ENCODE peak calls at places on chromosomes 12 and 14, in four cellular contexts. W is left ventricle myocardium inferior, G is tibial artery, I is fibroblast of lung. A is an unnamed sample. For H3K4me1 and H3K27me3, the result is how much of the 10 kb centered on the place peaks cover.

GRCh38 chr12:90979936-90980335 is 24.8 kb downstream of the EPYC start:
- DNase-seq in I (peak), W (no peak), G (no peak), A (no peak)

GRCh38 chr12:1093166-1093751 is 102.2 kb downstream of the ERC1 start:
- DNase-seq in W (no peak), G (no peak), I (peak), A (no peak)

GRCh38 chr12:105418232-105418631 is 87.7 kb downstream of the C12orf75 start:
- DNase-seq in I (peak), W (no peak), G (no peak), A (peak)

GRCh38 chr12:8648598-8649205 is 13.9 kb downstream of the MFAP5 start:
- DNase-seq in W (no peak), G (no peak), I (no peak), A (no peak)

GRCh38 chr14:64800000-64800399 is 79.7 kb downstream of the SPTB start:
- DNase-seq in W (peak), I (peak), G (no peak), A (no peak)

GRCh38 chr12:14367097-14367661 is 1.7 kb downstream of the ATF7IP start:
- DNase-seq in W (no peak), I (peak), G (no peak), A (peak)

GRCh38 chr12:20438307-20438779 is 70.0 kb downstream of the PDE3A start:
- DNase-seq in I (peak), G (no peak), W (no peak), A (no peak)

GRCh38 chr12:46915082-46915481 is 89.3 kb upstream of the SLC38A4 start:
- DNase-seq in I (peak), G (no peak), W (peak), A (no peak)

GRCh38 chr12:118103231-118103600 is 595 bp downstream of the VSIG10 start:
- DNase-seq in I (peak), G (no peak), W (no peak), A (no peak)

GRCh38 chr14:23438130-23438893 is 2.9 kb upstream of the MYH7 start:
- DNase-seq in G (peak), W (peak), I (no peak), A (no peak)

GRCh38 chr12:116601524-116601923 is 42.3 kb downstream of the MAP1LC3B2 start:
- DNase-seq in W (no peak), I (peak), G (no peak), A (peak)

GRCh38 chr12:4275869-4276253 is 2.3 kb downstream of the CCND2 start:
- DNase-seq in I (no peak), G (no peak), W (no peak), A (no peak)

GRCh38 chr12:4274396-4274959 is 916 bp downstream of the CCND2 start:
- DNase-seq in G (no peak), I (peak), W (no peak), A (no peak)

GRCh38 chr12:4273651-4274395 is at the start of gene CCND2:
- DNase-seq in G (peak), W (peak), I (peak), A (peak)

GRCh38 chr12:4276524-4277204 is 3.1 kb downstream of the CCND2 start:
- DNase-seq in I (peak), W (peak), G (peak), A (no peak)

GRCh38 chr12:4274960-4275868 is 1.7 kb downstream of the CCND2 start:
- DNase-seq in I (peak), G (no peak), W (no peak), A (peak)
- H3K4me1 ChIP-seq in I (under half), G (under half), W (half or more), A (under half)

GRCh38 chr12:133080619-133081407 is at the start of gene ZNF140:
- DNase-seq in I (peak), G (peak), W (peak), A (peak)
- TF ChIP-seq CTCF in I (no peak), G (peak), W (peak), A (peak)

GRCh38 chr12:48008349-48008748 is 4.1 kb upstream of the COL2A1 start:
- DNase-seq in I (no peak), G (no peak), W (no peak), A (no peak)
- H3K27me3 ChIP-seq in I (half or more), G (half or more), W (half or more), A (half or more)

DNA sequence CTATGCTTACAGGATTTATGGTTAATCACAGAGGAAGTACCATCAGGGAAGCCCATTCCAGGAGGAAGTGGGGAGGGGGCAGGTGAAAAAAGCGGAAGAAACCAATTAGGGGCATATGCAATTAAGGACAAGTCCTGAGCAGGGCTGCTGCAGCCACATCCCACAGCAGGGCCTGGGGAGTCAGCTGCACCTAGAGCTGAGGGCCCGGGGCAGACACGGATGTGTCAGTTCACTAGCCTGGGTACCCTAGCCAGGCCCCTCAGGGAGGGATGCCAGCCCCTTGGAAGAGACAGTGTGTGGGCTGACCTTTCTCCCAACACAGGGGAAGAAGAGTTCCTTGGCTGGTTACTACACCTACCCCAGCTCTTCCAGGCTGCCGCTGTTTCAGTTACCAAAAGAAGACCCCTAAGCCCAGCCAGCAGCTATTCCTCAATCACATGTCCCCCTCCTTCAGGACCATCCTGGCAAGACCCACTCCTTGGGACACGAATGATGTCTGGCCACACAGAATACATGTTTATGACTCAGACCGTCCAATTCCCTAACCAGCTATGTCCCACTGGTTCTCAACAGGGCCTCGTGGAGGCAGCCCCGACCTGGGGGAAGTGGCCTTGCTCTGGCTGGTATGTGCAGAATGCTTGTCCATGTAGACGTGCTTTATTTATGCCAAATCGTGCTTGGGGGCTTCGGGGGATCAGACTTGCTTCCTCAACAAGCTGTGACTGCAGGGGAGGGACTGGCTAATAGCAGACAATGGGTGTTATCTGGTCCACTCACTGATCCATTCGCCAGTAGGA is 133.7 kb upstream of the RTL1 start:
- DNase-seq in I (no peak), W (no peak), G (peak), A (no peak)
- H3K4me1 ChIP-seq in I (under half), W (under half), G (under half), A (under half)

DNA sequence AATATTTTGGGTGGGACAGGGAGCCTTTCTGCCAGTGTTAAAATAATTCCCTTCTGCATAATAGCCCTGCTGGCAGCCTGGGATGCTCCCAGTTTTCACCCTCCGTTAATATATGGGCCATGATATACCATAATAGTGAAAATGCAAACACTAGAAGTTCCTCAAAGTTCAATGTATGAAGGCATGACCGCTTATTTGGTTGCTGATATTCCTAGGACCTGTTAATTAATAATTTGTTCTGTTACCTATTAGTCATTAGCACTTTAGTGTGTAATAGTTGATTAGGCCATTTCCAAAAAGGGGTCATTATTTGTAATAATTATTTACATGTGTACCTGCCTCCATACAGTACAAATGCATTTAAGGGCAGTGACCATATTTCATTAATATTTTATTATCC is 20.4 kb downstream of the NR1H4 start:
- DNase-seq in W (no peak), I (no peak), G (no peak), A (no peak)
- TF ChIP-seq CTCF in W (no peak), I (no peak), G (no peak), A (no peak)

DNA sequence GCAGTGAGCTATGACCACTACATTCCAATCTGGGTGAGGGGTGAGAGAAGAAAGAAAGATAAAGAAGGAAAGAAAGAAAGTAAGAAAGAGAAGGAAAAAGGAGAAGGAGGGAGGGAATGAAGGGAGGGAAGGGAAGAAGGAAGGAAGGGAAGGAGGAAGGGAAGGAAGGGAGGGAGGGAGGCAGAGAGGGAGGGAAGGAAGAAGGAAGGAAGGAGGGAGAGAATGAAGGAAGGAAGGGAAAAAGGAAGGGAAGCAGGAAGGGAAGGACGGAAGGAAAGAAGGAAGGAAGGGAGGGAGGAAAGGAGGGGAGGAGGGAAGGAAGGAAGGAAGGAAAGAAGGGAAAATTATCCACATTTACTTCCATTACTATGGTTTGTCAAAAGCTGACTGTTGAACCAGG is 39.4 kb upstream of the HOXC13 start:
- DNase-seq in W (no peak), I (no peak), G (no peak), A (no peak)
- H3K27me3 ChIP-seq in W (half or more), I (under half), G (half or more), A (half or more)

GRCh38 chr12:106994579-106995220 is 7.8 kb upstream of the MTERF2 start:
- DNase-seq in G (no peak), W (no peak), I (peak), A (no peak)
- H3K4me1 ChIP-seq in G (under half), W (under half), I (under half), A (under half)

GRCh38 chr14:55426881-55427280 is 13.5 kb downstream of the TBPL2 start:
- DNase-seq in W (no peak), G (no peak), I (no peak), A (no peak)

GRCh38 chr14:55423969-55424368 is 12.3 kb upstream of the ATG14 start:
- DNase-seq in G (no peak), I (no peak), W (no peak), A (no peak)

GRCh38 chr14:55430024-55430690 is 10.3 kb downstream of the TBPL2 start:
- DNase-seq in G (no peak), I (peak), W (no peak), A (peak)

GRCh38 chr14:55427439-55427838 is 13.0 kb downstream of the TBPL2 start:
- DNase-seq in W (no peak), G (no peak), I (no peak), A (peak)

DNA sequence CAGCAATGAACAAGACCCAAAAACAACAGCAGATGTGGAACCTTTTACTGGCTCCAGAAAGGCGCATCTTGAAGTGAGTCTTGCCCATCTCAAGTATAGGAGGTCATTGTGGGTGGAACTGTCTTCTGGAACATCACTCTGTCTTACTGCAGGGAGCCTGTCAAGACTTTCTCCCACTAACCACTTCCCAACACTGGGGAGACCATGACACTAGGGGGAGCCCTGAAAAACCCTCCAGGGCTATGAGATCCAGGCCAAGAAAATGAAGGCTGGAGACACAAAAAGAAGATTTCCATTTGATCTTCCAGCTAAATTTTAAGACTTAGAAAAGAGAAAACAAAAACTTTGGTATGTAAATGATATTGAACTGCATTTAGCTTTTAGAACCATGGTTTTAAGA is 13.5 kb upstream of the ATG14 start:
- DNase-seq in I (no peak), W (no peak), G (no peak), A (no peak)
- TF ChIP-seq CTCF in I (no peak), W (no peak), G (no peak), A (no peak)